ENCODE peak calls at places on chromosomes 16 and 17, in six cellular contexts. One of them, this sample, is unnamed.

GRCh38 chr16:84692451-84692850 is 7.3 kb upstream of the USP10 start:
- DNase-seq in neuronal stem cell: no peak
- DNase-seq in H9: no peak
- DNase-seq in uterus: no peak
- DNase-seq in lung: no peak
- DNase-seq in keratinocyte: no peak
- DNase-seq in this sample: no peak

GRCh38 chr17:74601944-74602572 is 10.0 kb upstream of the CD300LD start:
- DNase-seq in H9: peak
- DNase-seq in lung: peak
- DNase-seq in uterus: no peak
- DNase-seq in neuronal stem cell: peak
- DNase-seq in keratinocyte: no peak
- DNase-seq in this sample: peak

GRCh38 chr17:385195-385835 is 32.7 kb upstream of the RPH3AL start:
- DNase-seq in H9: peak
- DNase-seq in keratinocyte: no peak
- DNase-seq in neuronal stem cell: peak
- DNase-seq in uterus: peak
- DNase-seq in lung: peak
- DNase-seq in this sample: peak

GRCh38 chr17:63822537-63822936 is 4.7 kb upstream of the PSMC5 start:
- DNase-seq in lung: no peak
- DNase-seq in H9: no peak
- DNase-seq in neuronal stem cell: no peak
- DNase-seq in uterus: no peak
- DNase-seq in keratinocyte: no peak
- DNase-seq in this sample: no peak

GRCh38 chr16:88934066-88934667 is 42.8 kb downstream of the CBFA2T3 start:
- DNase-seq in H9: peak
- DNase-seq in lung: no peak
- DNase-seq in uterus: no peak
- DNase-seq in neuronal stem cell: no peak
- DNase-seq in keratinocyte: no peak
- DNase-seq in this sample: no peak

GRCh38 chr17:73638556-73638955 is 5.7 kb downstream of the SDK2 start:
- DNase-seq in keratinocyte: no peak
- DNase-seq in lung: no peak
- DNase-seq in H9: no peak
- DNase-seq in uterus: no peak
- DNase-seq in neuronal stem cell: no peak
- DNase-seq in this sample: no peak

GRCh38 chr17:66829386-66829864 is 5.5 kb upstream of the CACNG5 start:
- DNase-seq in lung: peak
- DNase-seq in neuronal stem cell: peak
- DNase-seq in keratinocyte: peak
- DNase-seq in H9: peak
- DNase-seq in uterus: peak
- DNase-seq in this sample: peak

GRCh38 chr17:16371742-16372141 is 9.1 kb upstream of the UBB start:
- DNase-seq in H9: no peak
- DNase-seq in lung: no peak
- DNase-seq in uterus: no peak
- DNase-seq in keratinocyte: no peak
- DNase-seq in neuronal stem cell: no peak
- DNase-seq in this sample: no peak

GRCh38 chr16:72264776-72265175 is 92.8 kb upstream of the PMFBP1 start:
- DNase-seq in neuronal stem cell: no peak
- DNase-seq in keratinocyte: no peak
- DNase-seq in lung: no peak
- DNase-seq in H9: no peak
- DNase-seq in uterus: no peak
- DNase-seq in this sample: peak

GRCh38 chr17:2405247-2405926 is 4.5 kb upstream of the MNT start:
- DNase-seq in uterus: no peak
- DNase-seq in lung: no peak
- DNase-seq in H9: no peak
- DNase-seq in keratinocyte: no peak
- DNase-seq in neuronal stem cell: no peak
- DNase-seq in this sample: no peak

GRCh38 chr16:49635009-49635350 is 220.9 kb downstream of the ZNF423 start:
- DNase-seq in lung: no peak
- DNase-seq in H9: peak
- DNase-seq in uterus: no peak
- DNase-seq in keratinocyte: no peak
- DNase-seq in neuronal stem cell: no peak
- DNase-seq in this sample: no peak

GRCh38 chr17:10033449-10033848 is 128.4 kb upstream of the RCVRN start:
- DNase-seq in H9: no peak
- DNase-seq in keratinocyte: no peak
- DNase-seq in lung: no peak
- DNase-seq in uterus: no peak
- DNase-seq in neuronal stem cell: no peak
- DNase-seq in this sample: no peak

GRCh38 chr17:10032142-10032541 is 127.1 kb upstream of the RCVRN start:
- DNase-seq in uterus: no peak
- DNase-seq in keratinocyte: no peak
- DNase-seq in lung: no peak
- DNase-seq in H9: no peak
- DNase-seq in neuronal stem cell: no peak
- DNase-seq in this sample: no peak

GRCh38 chr17:10033982-10034381 is 128.9 kb upstream of the RCVRN start:
- DNase-seq in uterus: no peak
- DNase-seq in lung: no peak
- DNase-seq in neuronal stem cell: no peak
- DNase-seq in keratinocyte: no peak
- DNase-seq in H9: no peak
- DNase-seq in this sample: no peak

GRCh38 chr17:10036511-10037061 is 131.5 kb upstream of the RCVRN start:
- DNase-seq in lung: peak
- DNase-seq in neuronal stem cell: no peak
- DNase-seq in H9: no peak
- DNase-seq in uterus: peak
- DNase-seq in keratinocyte: no peak
- DNase-seq in this sample: no peak

GRCh38 chr17:10034719-10035475 is 129.8 kb upstream of the RCVRN start:
- DNase-seq in keratinocyte: no peak
- DNase-seq in neuronal stem cell: no peak
- DNase-seq in lung: no peak
- DNase-seq in uterus: no peak
- DNase-seq in H9: no peak
- DNase-seq in this sample: no peak
- H3K27ac ChIP-seq in keratinocyte: no peak
- H3K27ac ChIP-seq in neuronal stem cell: no peak
- H3K27ac ChIP-seq in lung: peak
- H3K27ac ChIP-seq in uterus: peak
- H3K27ac ChIP-seq in H9: no peak
- H3K27ac ChIP-seq in this sample: peak

DNA sequence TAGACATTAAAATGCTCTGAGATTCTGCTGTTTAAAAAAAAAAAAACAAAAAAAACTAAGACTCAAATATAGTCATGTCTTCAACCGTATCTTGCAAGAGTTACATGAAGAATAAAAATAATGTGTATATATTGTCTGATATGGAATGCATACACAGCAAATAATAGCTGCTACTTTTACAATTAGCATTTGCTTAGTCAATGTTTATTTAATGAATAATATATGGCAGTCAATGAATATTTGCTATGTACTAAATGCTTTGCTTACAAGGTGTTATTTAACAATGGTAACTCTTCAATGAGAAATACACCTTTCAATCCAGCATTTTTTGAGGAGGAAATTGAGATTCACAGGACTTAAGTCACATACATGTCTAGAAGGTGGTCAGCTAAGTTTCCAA is 718.8 kb upstream of the SOX9 start:
- DNase-seq in H9: no peak
- DNase-seq in uterus: no peak
- DNase-seq in keratinocyte: no peak
- DNase-seq in neuronal stem cell: no peak
- DNase-seq in lung: no peak
- DNase-seq in this sample: no peak
- H3K27ac ChIP-seq in H9: no peak
- H3K27ac ChIP-seq in uterus: no peak
- H3K27ac ChIP-seq in keratinocyte: peak
- H3K27ac ChIP-seq in neuronal stem cell: no peak
- H3K27ac ChIP-seq in lung: no peak
- H3K27ac ChIP-seq in this sample: no peak

DNA sequence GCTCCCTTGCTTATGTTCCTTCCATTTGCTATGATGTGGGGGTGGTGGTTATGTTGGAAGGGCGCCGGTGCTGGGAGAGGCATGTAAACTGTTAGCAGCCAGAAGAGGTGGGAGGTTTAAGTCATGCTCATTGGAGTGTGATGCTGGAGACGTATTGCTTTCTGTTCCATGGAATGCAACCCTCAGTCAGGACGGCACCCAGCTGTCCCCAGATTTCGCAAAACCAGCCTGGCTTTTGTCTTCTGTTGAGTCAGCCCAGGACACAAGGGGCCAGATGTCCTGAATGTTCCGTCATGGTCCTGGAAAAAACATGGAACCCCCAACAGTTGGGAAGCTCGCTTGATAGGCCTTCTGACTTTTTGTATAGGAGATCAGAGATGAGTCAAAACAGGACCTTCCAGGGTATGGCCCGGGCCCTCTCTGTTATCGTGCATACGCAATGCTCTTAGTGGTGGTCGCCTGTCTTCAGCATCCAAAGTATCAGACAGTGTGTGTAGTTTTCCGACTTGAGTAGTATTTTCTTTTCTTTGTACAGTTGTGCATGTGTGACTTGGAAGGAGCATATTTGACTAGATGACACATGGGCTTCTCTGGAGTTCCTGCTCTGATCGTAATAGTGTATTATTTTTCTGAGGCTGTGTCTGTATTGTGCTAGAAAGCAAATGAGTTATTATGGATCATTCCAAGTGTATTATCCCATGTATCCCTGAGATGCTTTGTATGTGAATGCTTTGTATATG is 201.9 kb downstream of the SNX29 start:
- DNase-seq in keratinocyte: no peak
- DNase-seq in uterus: peak
- DNase-seq in lung: peak
- DNase-seq in neuronal stem cell: no peak
- DNase-seq in H9: no peak
- DNase-seq in this sample: no peak
- H3K27ac ChIP-seq in keratinocyte: no peak
- H3K27ac ChIP-seq in uterus: no peak
- H3K27ac ChIP-seq in lung: no peak
- H3K27ac ChIP-seq in neuronal stem cell: no peak
- H3K27ac ChIP-seq in H9: no peak
- H3K27ac ChIP-seq in this sample: peak

GRCh38 chr17:59641799-59642484 is 22.2 kb downstream of the CLTC start:
- DNase-seq in uterus: no peak
- DNase-seq in neuronal stem cell: no peak
- DNase-seq in H9: no peak
- DNase-seq in lung: no peak
- DNase-seq in keratinocyte: no peak
- DNase-seq in this sample: peak
- H3K27ac ChIP-seq in uterus: no peak
- H3K27ac ChIP-seq in neuronal stem cell: no peak
- H3K27ac ChIP-seq in H9: no peak
- H3K27ac ChIP-seq in lung: no peak
- H3K27ac ChIP-seq in keratinocyte: no peak
- H3K27ac ChIP-seq in this sample: no peak

GRCh38 chr17:78667741-78668640 is 90.8 kb upstream of the DNAH17 start:
- DNase-seq in uterus: no peak
- DNase-seq in keratinocyte: no peak
- DNase-seq in neuronal stem cell: no peak
- DNase-seq in lung: no peak
- DNase-seq in H9: no peak
- DNase-seq in this sample: no peak

GRCh38 chr17:78667091-78667490 is 89.9 kb upstream of the DNAH17 start:
- DNase-seq in neuronal stem cell: no peak
- DNase-seq in uterus: no peak
- DNase-seq in keratinocyte: no peak
- DNase-seq in lung: no peak
- DNase-seq in H9: no peak
- DNase-seq in this sample: no peak

GRCh38 chr17:78664476-78665384 is 87.5 kb upstream of the DNAH17 start:
- DNase-seq in uterus: no peak
- DNase-seq in neuronal stem cell: no peak
- DNase-seq in H9: no peak
- DNase-seq in lung: no peak
- DNase-seq in keratinocyte: no peak
- DNase-seq in this sample: peak

GRCh38 chr17:78665952-78666920 is 89.0 kb upstream of the DNAH17 start:
- DNase-seq in H9: no peak
- DNase-seq in keratinocyte: no peak
- DNase-seq in uterus: no peak
- DNase-seq in neuronal stem cell: no peak
- DNase-seq in lung: no peak
- DNase-seq in this sample: peak

GRCh38 chr17:78665385-78665951 is 88.3 kb upstream of the DNAH17 start:
- DNase-seq in uterus: no peak
- DNase-seq in neuronal stem cell: no peak
- DNase-seq in lung: no peak
- DNase-seq in H9: no peak
- DNase-seq in keratinocyte: no peak
- DNase-seq in this sample: no peak
- H3K27ac ChIP-seq in uterus: no peak
- H3K27ac ChIP-seq in neuronal stem cell: no peak
- H3K27ac ChIP-seq in lung: peak
- H3K27ac ChIP-seq in H9: no peak
- H3K27ac ChIP-seq in keratinocyte: no peak
- H3K27ac ChIP-seq in this sample: no peak

This sample was measured in small intestine.